ENCODE peak calls at places on chromosomes 1 and 21, in eight cellular contexts. K, H, R, L, A, Q, W and X are unnamed samples.
A peak's percentile ranks its signal among the peaks of the same experiment; 100 is the strongest.

GRCh38 chr21:39316062-39316461 is 2.6 kb upstream of the BRWD1 start:
- DNase-seq in K (no peak), H (no peak), R (no peak), L (peak; percentile 56), A (no peak), Q (no peak), W (no peak), X (no peak)

GRCh38 chr1:212916395-212917133 is 33.8 kb upstream of the VASH2 start:
- DNase-seq in K (no peak), H (no peak), R (peak; percentile 44), L (no peak), A (peak; percentile 80), Q (no peak), W (peak; percentile 97), X (peak; percentile 66)

GRCh38 chr21:44011123-44011773 is 861 bp upstream of the TRAPPC10 start:
- DNase-seq in K (no peak), H (no peak), R (peak; percentile 38), L (no peak), A (no peak), Q (no peak), W (peak; percentile 51), X (no peak)

GRCh38 chr1:212364985-212365384 is 49.7 kb downstream of the PACC1 start:
- DNase-seq in K (no peak), H (no peak), R (no peak), L (no peak), A (no peak), Q (no peak), W (no peak), X (no peak)

GRCh38 chr1:3091334-3091733 is 22.3 kb downstream of the PRDM16 start:
- DNase-seq in K (no peak), H (no peak), R (no peak), L (no peak), A (no peak), Q (no peak), W (no peak), X (no peak)

GRCh38 chr1:181335631-181336030 is 147.7 kb upstream of the CACNA1E start:
- DNase-seq in K (no peak), H (no peak), R (no peak), L (no peak), A (no peak), Q (no peak), W (no peak), X (no peak)

GRCh38 chr21:41142051-41142795 is 25.7 kb upstream of the BACE2 start:
- DNase-seq in K (no peak), H (no peak), R (no peak), L (no peak), A (no peak), Q (no peak), W (peak; percentile 73), X (no peak)

GRCh38 chr1:201143726-201144635 is 10.3 kb downstream of the TMEM9 start:
- DNase-seq in K (no peak), H (peak; percentile 58), R (no peak), L (no peak), A (no peak), Q (no peak), W (no peak), X (no peak)

GRCh38 chr1:202112864-202113689 is 9.6 kb upstream of the GPR37L1 start:
- DNase-seq in K (no peak), H (no peak), R (peak; percentile 62), L (no peak), A (no peak), Q (no peak), W (no peak), X (no peak)

GRCh38 chr1:162882248-162882666 is 21.3 kb upstream of the CCDC190 start:
- DNase-seq in K (no peak), H (no peak), R (no peak), L (no peak), A (no peak), Q (no peak), W (no peak), X (no peak)

GRCh38 chr1:154567386-154568164 is at the start of gene CHRNB2:
- DNase-seq in K (no peak), H (no peak), R (peak; percentile 71), L (peak; percentile 83), A (peak; percentile 94), Q (peak; percentile 81), W (peak; percentile 93), X (no peak)

GRCh38 chr1:159005676-159006075 is 4.0 kb upstream of the IFI16 start:
- DNase-seq in K (no peak), H (no peak), R (no peak), L (no peak), A (no peak), Q (no peak), W (peak; percentile 89), X (no peak)
- H3K4me1 ChIP-seq in K (peaks cover 25% of the 10 kb centered on the region), H (peaks cover 67% of the 10 kb centered on the region), R (peaks cover 56% of the 10 kb centered on the region), L (peaks cover 13% of the 10 kb centered on the region), A (peaks cover 56% of the 10 kb centered on the region), Q (peaks cover 5% of the 10 kb centered on the region), W (peaks cover 15% of the 10 kb centered on the region), X (peaks cover 39% of the 10 kb centered on the region)

DNA sequence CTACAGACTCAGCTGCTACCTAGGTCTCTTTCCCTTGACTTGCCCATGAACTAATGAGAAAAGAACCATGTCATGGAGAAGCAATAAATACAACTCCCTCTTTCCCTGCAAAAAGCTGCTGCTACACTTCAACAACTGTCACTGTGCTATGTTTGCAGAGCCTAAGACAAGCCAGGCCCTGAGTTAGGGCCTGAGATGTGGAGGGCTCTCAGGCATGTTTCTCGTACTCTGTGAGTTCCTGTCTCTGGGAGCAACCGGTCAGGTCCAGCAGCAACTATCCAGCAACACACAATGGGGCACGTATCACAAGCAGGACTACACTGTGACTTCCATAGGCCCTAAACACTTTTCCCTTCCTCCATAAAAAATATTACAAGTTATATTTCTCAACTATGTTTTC is 91.7 kb downstream of the JAK1 start:
- DNase-seq in K (no peak), H (no peak), R (no peak), L (no peak), A (no peak), Q (no peak), W (no peak), X (no peak)
- H3K36me3 ChIP-seq in K (peaks cover 93% of the 10 kb centered on the region), H (peaks cover 83% of the 10 kb centered on the region), R (peaks cover 77% of the 10 kb centered on the region), L (peaks cover 3% of the 10 kb centered on the region), A (no peaks in the 10 kb centered on the region), Q (peaks cover 51% of the 10 kb centered on the region), W (no peaks in the 10 kb centered on the region), X (peaks cover 48% of the 10 kb centered on the region)

DNA sequence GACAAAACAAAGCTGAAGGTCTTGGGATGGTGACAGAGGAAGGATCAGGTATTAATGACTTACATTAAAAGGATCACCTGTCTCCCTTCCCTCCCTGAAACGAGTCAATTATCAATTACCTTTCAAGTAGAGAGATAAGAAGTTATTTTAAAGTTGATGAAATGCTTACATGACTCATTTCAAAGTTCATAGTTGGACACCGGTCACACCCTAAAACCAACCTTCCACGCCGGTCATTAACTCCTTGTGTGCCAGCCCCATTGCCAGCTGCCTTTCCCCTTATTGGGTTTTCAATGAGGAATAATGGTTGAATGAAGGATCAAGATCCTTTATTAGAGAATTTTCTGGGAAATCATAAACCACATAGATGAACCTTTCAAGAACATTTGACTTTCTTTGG is 129.7 kb downstream of the ZP4 start:
- DNase-seq in K (no peak), H (no peak), R (no peak), L (no peak), A (no peak), Q (no peak), W (no peak), X (no peak)
- H3K27ac ChIP-seq in K (no peak overlapping the region), H (no peak overlapping the region), R (peak overlapping the region; percentile 21), L (no peak overlapping the region), A (no peak overlapping the region), Q (no peak overlapping the region), W (no peak overlapping the region), X (no peak overlapping the region)

DNA sequence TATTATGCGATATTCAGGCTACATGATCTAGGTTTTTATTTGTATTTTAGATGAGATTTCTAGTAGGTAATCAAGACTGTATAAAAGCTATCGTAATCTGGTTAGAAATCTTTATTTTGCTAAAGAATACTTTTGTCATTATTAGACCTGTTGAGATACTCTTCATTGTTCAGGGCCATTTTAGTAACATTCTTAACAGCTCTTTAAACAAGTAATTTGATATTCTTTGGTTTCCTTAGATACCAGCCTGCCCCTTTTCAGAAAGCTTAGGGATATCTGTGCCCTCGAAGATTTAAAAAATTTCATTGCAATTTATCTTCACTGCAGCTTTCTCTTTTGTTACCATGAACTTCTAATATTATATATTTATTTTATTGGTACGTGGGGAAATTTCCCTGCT is 18.9 kb downstream of the ADGRL2 start:
- DNase-seq in K (no peak), H (no peak), R (no peak), L (no peak), A (no peak), Q (no peak), W (no peak), X (no peak)
- H3K4me1 ChIP-seq in K (no peaks in the 10 kb centered on the region), H (no peaks in the 10 kb centered on the region), R (peaks cover 36% of the 10 kb centered on the region), L (no peaks in the 10 kb centered on the region), A (no peaks in the 10 kb centered on the region), Q (peaks cover 6% of the 10 kb centered on the region), W (no peaks in the 10 kb centered on the region), X (no peaks in the 10 kb centered on the region)